ENCODE peak calls at places on chromosomes 16 and 17, in seven cellular contexts. T is HCT116, K is H1, O is HepG2, X is K562, S is SK-N-SH, Y is GM12878. W is an unnamed sample.

GRCh38 chr17:34511265-34511664 is 68.1 kb upstream of the TMEM132E start:
- DNase-seq in K (no peak), O (no peak), T (no peak), Y (no peak), S (peak), X (no peak), W (no peak)

GRCh38 chr17:48335858-48336500 is 94.0 kb downstream of the SKAP1 start:
- DNase-seq in T (peak), S (peak), K (no peak), Y (peak), X (peak), O (peak), W (peak)

GRCh38 chr17:82434216-82434565 is 15.8 kb upstream of the OGFOD3 start:
- DNase-seq in S (no peak), X (no peak), T (no peak), O (no peak), K (no peak), Y (no peak), W (no peak)

GRCh38 chr16:57892447-57893096 is 78.4 kb downstream of the CNGB1 start:
- DNase-seq in K (no peak), O (peak), T (no peak), Y (no peak), S (no peak), X (no peak), W (no peak)

GRCh38 chr17:35666967-35667552 is 64.4 kb upstream of the RASL10B start:
- DNase-seq in X (no peak), S (no peak), O (peak), Y (no peak), T (no peak), K (no peak), W (no peak)

GRCh38 chr16:3243882-3244281 is 8.9 kb upstream of the ZNF200 start:
- DNase-seq in S (no peak), T (no peak), K (no peak), O (no peak), X (no peak), Y (no peak), W (no peak)

GRCh38 chr16:58348986-58349385 is 43.3 kb upstream of the GINS3 start:
- DNase-seq in T (no peak), Y (no peak), S (peak), K (no peak), O (no peak), X (no peak), W (no peak)

GRCh38 chr16:54303613-54304012 is 17.0 kb upstream of the IRX3 start:
- DNase-seq in T (no peak), O (no peak), X (no peak), S (no peak), K (no peak), Y (no peak), W (no peak)

DNA sequence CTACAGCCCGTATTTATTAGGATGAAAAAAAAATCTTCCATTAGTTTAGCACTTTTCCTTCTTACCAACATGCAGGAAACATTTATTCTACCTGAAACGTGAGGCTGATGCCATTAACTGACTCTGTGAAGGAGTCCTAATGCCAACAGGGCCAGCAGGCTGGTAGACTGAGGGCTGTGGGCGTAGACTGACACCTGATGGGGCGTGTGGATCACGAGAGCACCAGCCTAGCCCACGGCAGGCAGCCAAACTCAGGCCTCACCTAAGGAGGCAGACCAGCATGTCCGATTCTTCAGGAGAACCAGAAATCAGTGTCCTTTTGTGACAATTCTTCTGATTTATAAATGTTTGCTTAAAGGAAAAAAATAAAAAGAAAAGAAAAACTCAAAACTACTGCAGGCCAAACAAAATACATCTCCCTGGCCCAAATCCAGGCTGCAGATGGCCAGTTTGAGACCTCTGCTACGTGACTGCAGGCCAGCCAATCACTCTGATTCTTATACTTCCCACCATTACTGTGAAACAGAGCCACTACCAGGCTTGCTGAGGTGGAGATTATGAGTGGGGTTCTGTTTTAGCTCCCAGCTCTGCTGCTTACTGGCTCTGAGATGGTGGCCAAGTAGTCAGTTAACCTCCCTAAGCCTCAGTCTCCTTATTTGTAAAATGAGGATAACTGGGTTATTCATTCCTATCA is 66.5 kb downstream of the GNAO1 start:
- DNase-seq in S (peak), K (no peak), O (no peak), T (no peak), Y (no peak), X (no peak), W (no peak)
- TF ChIP-seq JUND in S (no peak), K (no peak), O (no peak), T (no peak), Y (no peak), X (no peak), W (no peak)

DNA sequence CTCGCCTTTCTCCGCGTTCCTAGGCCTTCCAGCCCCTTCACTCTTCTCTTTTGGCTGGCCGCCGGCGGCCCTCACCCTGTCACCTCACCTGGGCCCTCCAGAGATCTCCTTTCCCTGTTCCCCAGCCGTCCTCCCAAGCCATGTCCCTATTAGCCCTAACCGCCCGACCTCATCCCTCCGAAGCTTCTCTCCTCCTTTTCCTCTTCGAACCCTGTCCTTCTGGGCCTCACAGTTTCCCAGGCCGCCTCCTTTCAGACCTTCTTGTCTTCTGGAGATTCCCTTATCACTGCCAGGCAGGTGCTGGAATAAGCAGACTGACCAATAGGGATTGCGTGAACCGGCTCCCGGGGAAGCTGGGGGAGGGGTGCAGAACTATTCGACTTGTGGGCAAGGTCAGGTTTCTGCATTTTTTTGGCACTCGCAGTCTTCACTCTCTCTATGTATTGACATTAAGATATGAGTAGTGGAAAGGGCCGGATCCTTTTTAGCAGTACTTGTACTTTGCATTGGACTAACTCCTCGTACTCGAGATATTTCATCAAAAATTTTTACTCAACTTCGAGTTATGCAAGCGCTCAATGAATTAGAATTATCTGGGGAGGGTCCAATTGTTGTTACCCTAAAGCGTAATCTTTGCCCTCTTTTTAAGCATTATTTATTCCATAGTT is 689 bp downstream of the RHOT1 start:
- DNase-seq in Y (no peak), X (peak), K (peak), T (peak), O (peak), S (peak), W (peak)
- TF ChIP-seq JUND in Y (no peak), X (peak), K (no peak), T (no peak), O (no peak), S (no peak), W (no peak)

GRCh38 chr16:72094266-72094610 is 591 bp downstream of the DHX38 start:
- DNase-seq in X (peak), Y (no peak), O (no peak), T (no peak), K (no peak), S (no peak), W (peak)

GRCh38 chr16:72098936-72099335 is 5.3 kb downstream of the DHX38 start:
- DNase-seq in S (no peak), T (no peak), K (no peak), Y (no peak), O (no peak), X (no peak), W (no peak)

GRCh38 chr16:72091217-72091616 is 2.2 kb downstream of the TXNL4B start:
- DNase-seq in X (no peak), S (no peak), K (no peak), Y (no peak), T (no peak), O (peak), W (no peak)

GRCh38 chr16:72092832-72093447 is 480 bp downstream of the TXNL4B start:
- DNase-seq in S (no peak), Y (no peak), X (no peak), O (peak), T (no peak), K (no peak), W (no peak)

DNA sequence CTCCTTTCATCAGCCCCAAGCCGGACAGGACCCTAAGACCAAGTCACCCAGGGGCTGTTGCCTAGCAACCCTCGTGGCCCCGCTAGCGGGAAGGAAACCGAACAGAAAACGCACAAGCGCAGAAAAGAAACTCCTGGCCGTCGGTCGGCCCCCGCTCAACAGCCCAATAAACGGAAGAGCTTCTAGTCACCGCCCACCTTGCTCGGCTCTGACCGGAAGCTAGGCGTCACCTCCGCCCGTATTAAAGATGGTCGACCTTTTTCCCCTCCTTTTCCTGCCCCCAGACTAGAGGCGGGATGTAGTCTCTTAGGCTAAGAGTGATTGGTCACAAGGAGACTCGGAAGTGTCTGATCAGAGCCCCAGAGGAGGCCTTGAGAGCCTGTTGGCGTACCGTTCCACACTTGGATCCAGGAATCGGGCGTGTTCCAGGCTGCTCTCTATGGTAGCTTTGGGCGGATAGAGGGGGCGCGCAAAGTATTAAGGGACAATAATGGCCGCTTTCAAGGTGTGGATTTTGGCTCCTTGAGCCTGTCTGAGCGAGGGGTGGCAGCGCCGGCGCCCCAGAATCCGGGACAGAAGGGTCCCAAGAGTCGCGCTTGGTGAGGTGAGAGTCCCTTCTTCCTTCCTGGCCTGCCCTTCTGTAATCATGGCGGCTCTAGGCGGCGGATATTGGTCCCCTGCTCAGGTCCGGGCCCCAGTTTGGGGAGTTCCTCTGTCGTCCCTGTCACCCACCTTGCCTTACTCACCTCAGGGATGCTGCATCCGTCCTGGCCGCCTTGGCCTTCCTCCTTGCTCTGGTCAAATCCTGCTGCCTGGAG is at the start of the genes DHX38 and TXNL4B:
- DNase-seq in T (peak), Y (peak), S (peak), X (peak), O (peak), K (peak), W (peak)
- TF ChIP-seq JUND in T (no peak), Y (no peak), S (no peak), X (peak), O (peak), K (no peak), W (no peak)

GRCh38 chr16:84116720-84117481 is at the start of gene MBTPS1:
- DNase-seq in S (peak), X (peak), Y (peak), T (peak), K (peak), O (peak), W (peak)

GRCh38 chr16:84119368-84119767 is 2.6 kb upstream of the MBTPS1 start:
- DNase-seq in S (no peak), X (no peak), O (no peak), Y (no peak), K (no peak), T (no peak), W (no peak)

GRCh38 chr16:84121007-84121406 is 4.3 kb upstream of the MBTPS1 start:
- DNase-seq in O (no peak), Y (no peak), X (no peak), T (no peak), K (no peak), S (no peak), W (no peak)

GRCh38 chr16:84117482-84117843 is 721 bp upstream of the MBTPS1 start:
- DNase-seq in S (peak), Y (no peak), K (no peak), X (no peak), T (no peak), O (no peak), W (no peak)

GRCh38 chr16:84120023-84120422 is 3.3 kb upstream of the MBTPS1 start:
- DNase-seq in S (no peak), T (no peak), Y (no peak), X (no peak), K (no peak), O (no peak), W (no peak)
- TF ChIP-seq JUND in S (no peak), T (no peak), Y (no peak), X (no peak), K (no peak), O (no peak), W (no peak)

GRCh38 chr17:13776027-13776551 is 174.4 kb upstream of the HS3ST3A1 start:
- DNase-seq in O (no peak), T (no peak), S (peak), X (no peak), Y (no peak), K (no peak), W (no peak)

GRCh38 chr17:13770702-13771101 is 169.0 kb upstream of the HS3ST3A1 start:
- DNase-seq in X (no peak), O (no peak), S (no peak), K (no peak), Y (no peak), T (no peak), W (no peak)

GRCh38 chr17:13777003-13777402 is 175.3 kb upstream of the HS3ST3A1 start:
- DNase-seq in S (no peak), T (no peak), X (no peak), K (no peak), O (no peak), Y (no peak), W (no peak)

DNA sequence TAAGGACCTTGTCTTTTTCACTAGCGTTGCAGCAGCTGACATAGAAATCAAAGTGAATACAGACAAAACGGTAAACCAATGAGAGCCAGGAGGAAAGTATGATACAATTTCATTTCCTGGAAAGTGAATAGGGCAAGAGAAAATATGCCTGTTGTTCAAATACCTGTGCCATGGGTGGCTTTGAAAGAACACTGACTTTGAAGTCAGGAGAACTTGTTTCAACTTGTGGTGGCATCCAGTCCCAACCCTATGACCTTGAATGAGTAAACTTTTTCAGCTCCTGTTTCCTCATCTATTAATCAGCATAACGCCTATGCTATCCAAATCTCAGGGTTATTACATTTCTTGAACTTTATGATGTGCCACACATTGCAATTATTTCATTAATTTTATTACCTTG is 173.7 kb upstream of the HS3ST3A1 start:
- DNase-seq in O (no peak), Y (no peak), T (no peak), X (no peak), K (no peak), S (no peak), W (no peak)
- TF ChIP-seq JUND in O (no peak), Y (no peak), T (no peak), X (no peak), K (no peak), S (no peak), W (no peak)

GRCh38 chr17:41957058-41957868 is 9.3 kb upstream of the CNP start:
- DNase-seq in K (no peak), O (peak), X (no peak), S (no peak), Y (no peak), T (no peak), W (no peak)

GRCh38 chr17:41956522-41956921 is 10.1 kb upstream of the CNP start:
- DNase-seq in K (no peak), Y (no peak), T (no peak), X (no peak), S (no peak), O (no peak), W (no peak)

GRCh38 chr17:41957869-41958231 is 8.7 kb upstream of the CNP start:
- DNase-seq in K (no peak), X (no peak), S (no peak), T (no peak), O (no peak), Y (no peak), W (no peak)

GRCh38 chr17:41959336-41960095 is 7.1 kb upstream of the CNP start:
- DNase-seq in X (peak), Y (no peak), S (peak), K (peak), O (peak), T (peak), W (peak)

GRCh38 chr17:41959030-41959335 is 7.6 kb upstream of the CNP start:
- DNase-seq in K (no peak), X (no peak), S (no peak), O (no peak), Y (no peak), T (no peak), W (no peak)
- TF ChIP-seq JUND in K (no peak), X (no peak), S (no peak), O (no peak), Y (no peak), T (no peak), W (no peak)

GRCh38 chr17:79133986-79134385 is 59.4 kb downstream of the ENGASE start:
- DNase-seq in K (no peak), X (no peak), Y (no peak), S (no peak), T (no peak), O (no peak), W (no peak)

GRCh38 chr17:79133214-79133613 is 58.6 kb downstream of the ENGASE start:
- DNase-seq in Y (no peak), X (no peak), T (no peak), K (no peak), S (no peak), O (no peak), W (no peak)

GRCh38 chr17:79131274-79131635 is 56.6 kb downstream of the ENGASE start:
- DNase-seq in K (no peak), S (no peak), Y (no peak), T (no peak), O (no peak), X (no peak), W (no peak)

GRCh38 chr17:79131701-79132100 is 57.1 kb downstream of the ENGASE start:
- DNase-seq in O (no peak), K (no peak), S (no peak), X (no peak), Y (no peak), T (no peak), W (no peak)

GRCh38 chr17:79132271-79133064 is 57.8 kb downstream of the ENGASE start:
- DNase-seq in K (no peak), T (no peak), O (no peak), X (no peak), S (no peak), Y (no peak), W (no peak)
- TF ChIP-seq JUND in K (no peak), T (no peak), O (no peak), X (no peak), S (no peak), Y (no peak), W (no peak)

GRCh38 chr17:29615492-29616299 is 7.0 kb downstream of the CORO6 start:
- DNase-seq in T (no peak), S (peak), X (peak), O (peak), K (peak), Y (no peak), W (peak)

GRCh38 chr17:29616300-29617048 is 6.2 kb downstream of the CORO6 start:
- DNase-seq in X (no peak), Y (no peak), S (no peak), T (no peak), O (no peak), K (no peak), W (no peak)

GRCh38 chr17:29613856-29614255 is 8.9 kb downstream of the CORO6 start:
- DNase-seq in O (no peak), X (no peak), K (no peak), Y (no peak), S (no peak), T (no peak), W (no peak)

GRCh38 chr17:29614345-29615047 is 8.2 kb downstream of the CORO6 start:
- DNase-seq in X (no peak), T (no peak), Y (no peak), O (no peak), S (peak), K (no peak), W (no peak)

GRCh38 chr17:29615048-29615385 is 7.7 kb downstream of the CORO6 start:
- DNase-seq in O (no peak), Y (no peak), K (no peak), T (no peak), S (peak), X (peak), W (no peak)
- TF ChIP-seq JUND in O (no peak), Y (no peak), K (no peak), T (no peak), S (no peak), X (no peak), W (no peak)

DNA sequence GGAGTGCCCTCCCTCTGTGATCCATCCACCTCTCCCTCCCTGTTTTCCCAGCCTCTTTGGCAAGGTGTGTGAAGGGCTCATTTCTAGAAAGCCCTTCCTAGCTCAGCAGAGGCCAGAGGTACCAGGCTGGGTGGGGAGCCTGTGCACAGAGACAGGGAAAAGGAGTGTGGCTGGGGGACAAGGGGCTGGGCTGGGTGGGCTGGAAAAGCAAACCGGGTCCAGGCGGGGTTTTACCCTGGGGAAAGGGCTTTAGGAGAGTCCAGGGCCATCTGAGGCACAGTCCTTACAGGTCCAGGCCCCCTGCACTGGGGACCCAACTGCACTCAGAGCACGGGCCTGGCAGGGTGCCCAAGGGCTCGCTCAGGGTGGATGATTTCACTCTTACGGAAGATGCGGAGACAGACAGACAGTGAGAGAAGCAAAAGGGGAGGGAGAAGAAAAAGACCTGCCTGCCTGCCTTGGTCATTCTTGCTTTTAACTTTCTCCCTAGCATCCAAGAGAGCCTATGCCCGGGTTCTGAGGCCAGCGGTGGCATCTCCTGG is 7.0 kb downstream of the CRHR1 start:
- DNase-seq in S (no peak), Y (no peak), T (no peak), K (no peak), X (no peak), O (no peak), W (no peak)
- TF ChIP-seq JUND in S (no peak), Y (no peak), T (no peak), K (no peak), X (no peak), O (no peak), W (no peak)

W was measured in T47D.